ENCODE peak calls at places on chromosomes 16 and 17, in eight cellular contexts. I is HL-60, N is GM12865, U is AG04450, H is neural progenitor cell, T is sigmoid colon, Y is cardiac fibroblast, B is IMR-90. O is an unnamed sample.
A peak's percentile ranks its signal among the peaks of the same experiment; 100 is the strongest.

GRCh38 chr16:83402969-83403368 is 404.8 kb upstream of the HSBP1 start:
- DNase-seq in Y (peak; percentile 61), I (no peak), N (no peak), U (no peak), B (peak; percentile 54), T (no peak), H (no peak), O (no peak)

GRCh38 chr17:38322156-38322779 is 21.5 kb downstream of the GPR179 start:
- DNase-seq in Y (peak; percentile 59), I (peak; percentile 54), T (peak; percentile 76), U (no peak), H (peak; percentile 67), N (peak; percentile 66), B (peak; percentile 39), O (peak; percentile 84)

GRCh38 chr16:85394511-85395206 is 218.5 kb upstream of the GSE1 start:
- DNase-seq in B (no peak), H (no peak), N (no peak), T (peak; percentile 63), U (no peak), Y (no peak), I (no peak), O (no peak)

GRCh38 chr17:17804007-17804406 is 32.8 kb downstream of the SREBF1 start:
- DNase-seq in I (no peak), U (no peak), N (no peak), H (no peak), B (no peak), T (no peak), Y (no peak), O (no peak)

GRCh38 chr17:7499161-7499560 is 15.0 kb downstream of the POLR2A start:
- DNase-seq in H (no peak), U (no peak), N (no peak), Y (no peak), I (no peak), B (no peak), T (no peak), O (no peak)

GRCh38 chr17:40026816-40027613 is 11.8 kb downstream of the CSF3 start:
- DNase-seq in T (peak; percentile 94), N (peak; percentile 86), U (peak; percentile 62), I (peak; percentile 70), B (peak; percentile 70), H (peak; percentile 92), Y (peak; percentile 89), O (peak; percentile 92)

GRCh38 chr17:32878211-32878610 is 1.3 kb upstream of the MYO1D start:
- DNase-seq in I (no peak), B (peak; percentile 32), T (peak; percentile 72), Y (peak; percentile 85), H (no peak), N (no peak), U (no peak), O (no peak)

GRCh38 chr16:70481929-70482536 is 27.6 kb downstream of the FCSK start:
- DNase-seq in N (no peak), T (no peak), U (no peak), B (peak; percentile 57), H (no peak), I (no peak), Y (peak; percentile 32), O (no peak)

GRCh38 chr17:2023692-2024571 is 1.2 kb downstream of the RTN4RL1 start:
- DNase-seq in N (peak; percentile 24), B (peak; percentile 41), Y (peak; percentile 51), H (peak; percentile 99), I (peak; percentile 62), T (peak; percentile 81), U (no peak), O (no peak)
- TF ChIP-seq CTCF in N (no peak), B (no peak), Y (no peak), H (no peak), I (no peak), T (no peak), U (no peak), O (no peak)

GRCh38 chr17:2042355-2042929 is 620 bp downstream of the OVCA2 start:
- DNase-seq in T (no peak), Y (peak; percentile 44), U (no peak), N (peak; percentile 45), B (no peak), I (no peak), H (peak; percentile 73), O (no peak)
- TF ChIP-seq CTCF in T (no peak), Y (peak; percentile 40), U (peak; percentile 43), N (no peak), B (peak; percentile 15), I (no peak), H (peak; percentile 28), O (no peak)

GRCh38 chr17:56506349-56506748 is 87.2 kb upstream of the NOG start:
- DNase-seq in T (no peak), H (no peak), N (no peak), I (no peak), B (no peak), U (no peak), Y (no peak), O (no peak)
- TF ChIP-seq CTCF in T (no peak), H (no peak), N (no peak), I (no peak), B (no peak), U (no peak), Y (no peak), O (no peak)

GRCh38 chr16:58487566-58488351 is 12.2 kb upstream of the NDRG4 start:
- DNase-seq in U (peak; percentile 38), T (peak; percentile 88), N (peak; percentile 80), H (peak; percentile 95), B (peak; percentile 67), Y (peak; percentile 79), I (peak; percentile 63), O (peak; percentile 90)
- TF ChIP-seq CTCF in U (peak; percentile 84), T (peak; percentile 78), N (peak; percentile 89), H (peak; percentile 96), B (peak; percentile 89), Y (peak; percentile 92), I (peak; percentile 75), O (peak; percentile 94)

GRCh38 chr16:28157768-28158535 is 53.8 kb downstream of the XPO6 start:
- DNase-seq in B (peak; percentile 59), T (no peak), I (peak; percentile 47), U (no peak), H (no peak), Y (peak; percentile 53), N (no peak), O (no peak)
- TF ChIP-seq CTCF in B (no peak), T (no peak), I (no peak), U (no peak), H (no peak), Y (no peak), N (no peak), O (no peak)

GRCh38 chr17:65455972-65456343 is 105.5 kb downstream of the AXIN2 start:
- DNase-seq in N (peak; percentile 7), T (no peak), U (no peak), H (peak; percentile 67), Y (peak; percentile 21), I (no peak), B (peak; percentile 1), O (no peak)
- TF ChIP-seq CTCF in N (no peak), T (no peak), U (peak; percentile 57), H (peak; percentile 68), Y (peak; percentile 17), I (no peak), B (peak; percentile 44), O (no peak)